ENCODE peak calls at places on chromosome 1, in six cellular contexts. H, A, M, Q, B and O are unnamed samples.

GRCh38 chr1:232628335-232629214 is 1.4 kb downstream of the SIPA1L2 start:
- DNase-seq in H (no peak), A (peak), M (no peak), Q (no peak), B (no peak), O (peak)

GRCh38 chr1:180424848-180425457 is 77.4 kb downstream of the ACBD6 start:
- DNase-seq in H (no peak), A (peak), M (peak), Q (peak), B (no peak), O (no peak)

GRCh38 chr1:99661780-99662179 is 15.9 kb downstream of the PALMD start:
- DNase-seq in H (no peak), A (peak), M (no peak), Q (no peak), B (no peak), O (no peak)

GRCh38 chr1:182614796-182615451 is 10.7 kb upstream of the RGS16 start:
- DNase-seq in H (peak), A (peak), M (peak), Q (peak), B (no peak), O (peak)

GRCh38 chr1:34779526-34779925 is 1.5 kb upstream of the GJB3 start:
- DNase-seq in H (no peak), A (no peak), M (no peak), Q (no peak), B (no peak), O (no peak)

GRCh38 chr1:145782166-145783099 is 41.5 kb downstream of the RNF115 start:
- DNase-seq in H (no peak), A (peak), M (no peak), Q (no peak), B (no peak), O (peak)

GRCh38 chr1:152013664-152014237 is 20.1 kb upstream of the S100A10 start:
- DNase-seq in H (peak), A (peak), M (peak), Q (no peak), B (no peak), O (peak)

GRCh38 chr1:94591791-94592565 is 50.4 kb upstream of the F3 start:
- DNase-seq in H (no peak), A (no peak), M (no peak), Q (peak), B (no peak), O (no peak)

GRCh38 chr1:94989911-94990463 is 63.1 kb upstream of the CNN3 start:
- DNase-seq in H (no peak), A (no peak), M (no peak), Q (no peak), B (no peak), O (no peak)

GRCh38 chr1:154715385-154715784 is 107.4 kb upstream of the ADAR start:
- DNase-seq in H (no peak), A (no peak), M (no peak), Q (no peak), B (no peak), O (no peak)

DNA sequence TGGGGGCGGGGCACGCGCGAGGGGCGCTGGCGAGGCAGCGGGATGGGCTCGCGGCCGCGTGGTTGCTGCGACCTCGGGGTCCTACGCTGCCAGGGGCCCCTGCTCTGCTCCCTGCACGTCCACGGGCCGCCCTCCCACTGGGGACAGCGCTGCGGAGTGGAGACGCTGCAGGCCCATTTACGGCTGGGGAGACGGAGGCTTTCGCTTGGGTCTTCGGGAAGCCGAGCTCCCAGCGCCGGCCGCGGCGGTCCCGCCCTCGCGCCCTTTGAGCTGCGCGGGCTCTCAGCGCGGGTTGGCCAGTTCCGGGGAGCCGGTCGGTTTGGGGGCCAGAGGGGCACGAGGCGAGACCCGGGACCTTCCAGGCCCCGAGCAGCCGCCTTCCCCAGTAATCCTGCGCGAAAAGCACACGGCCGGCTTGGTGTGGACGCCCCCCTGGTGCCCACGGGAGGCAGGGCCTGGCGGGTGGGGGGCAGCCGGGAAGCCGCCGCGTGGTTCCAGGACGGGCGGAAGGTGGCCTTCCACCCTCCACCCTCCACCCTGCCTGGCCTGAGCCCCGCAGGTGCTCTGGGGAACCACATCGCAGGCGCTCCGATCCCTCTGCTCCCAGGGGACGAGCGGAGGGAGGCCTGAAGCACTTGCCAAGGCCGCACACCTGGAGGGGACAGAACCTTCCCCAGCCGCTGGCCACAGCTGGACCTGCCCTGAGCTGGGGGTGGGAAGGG is 570 bp upstream of the PEX10 start:
- DNase-seq in H (no peak), A (peak), M (peak), Q (no peak), B (no peak), O (peak)
- H3K18ac ChIP-seq in H (peak), A (peak), M (peak), Q (peak), B (peak), O (no peak)

DNA sequence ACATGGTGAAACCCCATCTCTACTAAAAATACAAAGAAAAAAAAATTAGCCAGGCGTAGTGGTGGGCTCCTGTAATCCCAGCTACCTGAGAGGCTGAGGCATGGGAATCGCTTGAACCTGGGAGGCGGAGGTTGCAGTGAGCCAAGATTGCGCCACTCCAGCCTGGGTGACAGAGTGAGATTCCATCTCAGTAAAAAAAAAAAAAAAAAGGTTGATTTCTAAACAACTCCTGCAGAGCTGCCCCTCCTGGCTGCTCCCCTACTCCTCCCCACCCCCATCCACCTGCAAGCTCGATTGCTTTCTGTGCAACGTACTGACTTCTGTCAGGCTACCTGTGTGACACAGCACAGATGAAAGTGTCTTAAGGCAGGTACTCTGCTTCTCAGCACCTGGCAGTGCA is 13.3 kb downstream of the ETV3L start:
- DNase-seq in H (peak), A (no peak), M (no peak), Q (no peak), B (no peak), O (no peak)
- H3K23ac ChIP-seq in H (no peak), A (no peak), M (no peak), Q (no peak), B (no peak), O (no peak)

DNA sequence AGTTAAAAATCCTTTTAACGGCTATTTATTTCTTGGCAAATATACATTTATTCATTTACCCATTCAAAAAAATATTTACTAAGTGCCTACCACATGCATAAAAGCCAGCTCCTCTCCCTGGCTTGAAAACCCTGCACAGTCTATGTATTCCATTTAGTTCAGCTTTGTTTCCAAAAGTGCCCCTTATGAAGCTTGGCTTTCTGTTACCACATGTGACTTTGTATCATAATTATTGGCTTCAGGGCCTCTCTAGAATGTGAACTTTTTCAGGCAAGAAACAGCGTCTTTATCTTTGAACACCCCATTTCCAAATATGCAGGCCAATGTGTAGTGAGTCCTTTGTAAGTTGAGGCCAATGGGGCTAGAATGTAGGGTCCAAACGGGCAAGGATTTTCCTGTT is 69.3 kb downstream of the CACHD1 start:
- DNase-seq in H (no peak), A (no peak), M (no peak), Q (no peak), B (no peak), O (no peak)
- H2BK15ac ChIP-seq in H (no peak), A (no peak), M (no peak), Q (no peak), B (no peak), O (no peak)

DNA sequence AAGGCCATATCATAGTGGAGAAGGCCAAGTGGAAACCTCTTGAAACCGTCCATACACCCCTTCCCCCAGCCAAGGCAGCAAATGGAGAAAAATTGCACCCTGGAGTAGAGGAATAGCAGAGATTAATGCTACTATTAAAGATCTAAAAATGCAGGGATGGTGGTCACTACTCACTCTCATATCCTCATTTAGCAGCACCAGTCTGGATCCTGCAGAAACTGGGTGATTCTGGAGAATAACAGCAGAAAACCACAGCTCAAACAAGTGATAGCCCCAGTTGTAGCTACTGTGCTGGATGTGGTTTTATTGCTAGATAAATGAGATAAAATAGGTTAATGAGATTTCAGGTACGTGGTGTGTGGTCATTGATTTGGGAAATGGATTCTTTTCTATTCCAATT is 30.3 kb downstream of the S1PR1 start:
- DNase-seq in H (no peak), A (no peak), M (no peak), Q (no peak), B (no peak), O (no peak)
- H3K18ac ChIP-seq in H (no peak), A (no peak), M (no peak), Q (no peak), B (no peak), O (no peak)

DNA sequence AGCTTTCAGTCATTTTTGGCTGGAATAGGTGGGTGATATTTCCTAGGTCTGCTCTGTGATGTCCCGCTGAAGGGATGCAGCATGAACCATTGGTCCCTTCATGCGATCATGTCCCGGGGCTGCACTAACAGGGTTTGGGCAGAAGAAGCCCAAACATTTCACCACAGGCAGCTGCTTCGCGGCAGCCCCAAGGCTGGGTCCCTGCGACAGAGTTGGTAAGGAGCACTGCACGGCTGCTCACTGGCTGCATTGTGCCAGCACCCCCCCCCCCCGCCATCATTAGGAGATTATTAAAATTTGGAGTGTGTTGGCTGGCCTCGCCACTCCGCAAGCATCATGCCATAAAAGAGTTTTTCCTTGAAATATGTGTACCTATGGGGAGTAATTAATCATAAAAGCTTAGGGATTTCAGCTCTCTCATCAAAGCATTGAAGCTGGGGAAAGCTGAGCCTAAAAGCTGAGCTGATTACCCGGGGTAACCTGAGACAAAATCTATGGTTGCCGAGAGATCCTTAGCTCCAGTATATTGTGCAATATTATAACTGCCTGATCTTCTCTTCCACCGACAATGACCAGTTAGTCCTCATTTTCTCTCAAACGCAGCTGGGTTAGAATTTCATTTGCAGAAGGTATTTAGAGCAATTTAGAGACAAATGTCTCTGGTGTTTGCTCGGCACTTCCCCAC is 62.5 kb downstream of the PEX14 start:
- DNase-seq in H (no peak), A (no peak), M (no peak), Q (no peak), B (no peak), O (peak)
- H3K23ac ChIP-seq in H (no peak), A (no peak), M (no peak), Q (no peak), B (no peak), O (no peak)

GRCh38 chr1:68890736-68891135 is 393.9 kb upstream of the DEPDC1 start:
- DNase-seq in H (no peak), A (no peak), M (no peak), Q (no peak), B (no peak), O (no peak)
- H2BK15ac ChIP-seq in H (no peak), A (no peak), M (no peak), Q (no peak), B (no peak), O (no peak)

GRCh38 chr1:42737986-42738677 is 1.9 kb downstream of the CLDN19 start:
- DNase-seq in H (no peak), A (no peak), M (no peak), Q (no peak), B (no peak), O (no peak)

GRCh38 chr1:42737257-42737656 is 2.8 kb downstream of the CLDN19 start:
- DNase-seq in H (no peak), A (no peak), M (no peak), Q (no peak), B (no peak), O (no peak)

GRCh38 chr1:42735477-42736105 is 4.4 kb downstream of the CLDN19 start:
- DNase-seq in H (no peak), A (no peak), M (no peak), Q (no peak), B (no peak), O (no peak)

GRCh38 chr1:42736152-42736551 is 3.9 kb downstream of the CLDN19 start:
- DNase-seq in H (no peak), A (peak), M (peak), Q (no peak), B (no peak), O (no peak)

GRCh38 chr1:42736571-42737200 is 3.4 kb downstream of the CLDN19 start:
- DNase-seq in H (no peak), A (no peak), M (no peak), Q (no peak), B (no peak), O (no peak)
- H3K18ac ChIP-seq in H (no peak), A (no peak), M (no peak), Q (peak), B (no peak), O (no peak)

GRCh38 chr1:197633447-197634039 is 141.7 kb downstream of the DENND1B start:
- DNase-seq in H (no peak), A (no peak), M (no peak), Q (no peak), B (no peak), O (no peak)
- H3K23ac ChIP-seq in H (no peak), A (no peak), M (no peak), Q (no peak), B (peak), O (no peak)